ENCODE peak calls at places on chromosomes 2 and 18, in six cellular contexts. P is effector memory CD4-positive, alpha-beta T cell; T is stimulated activated CD8-positive, alpha-beta memory T cell treated with anti-CD3 and anti-CD28 coated beads, Interleukin-7, amount 100 ng/mL, for 48 hours; D is hepatocyte; F is H9; O is NCI-H526. Q is an unnamed sample.

GRCh38 chr2:30306522-30306921 is 75.2 kb downstream of the LBH start:
- DNase-seq in P (no peak), T (no peak), D (no peak), F (no peak), O (no peak), Q (no peak)

GRCh38 chr2:216571178-216571908 is 61.9 kb upstream of the IGFBP2 start:
- DNase-seq in P (no peak), T (no peak), D (no peak), F (no peak), O (no peak), Q (no peak)

GRCh38 chr2:158747346-158747745 is 47.8 kb upstream of the DAPL1 start:
- DNase-seq in P (no peak), T (no peak), D (no peak), F (no peak), O (no peak), Q (no peak)

GRCh38 chr2:113370030-113370429 is 67.5 kb upstream of the ZNG1B start:
- DNase-seq in P (no peak), T (no peak), D (no peak), F (no peak), O (no peak), Q (no peak)

GRCh38 chr18:37930640-37931039 is 365.0 kb upstream of the CELF4 start:
- DNase-seq in P (no peak), T (no peak), D (no peak), F (no peak), O (no peak), Q (no peak)

GRCh38 chr2:20071397-20072383 is 20.3 kb upstream of the LAPTM4A start:
- DNase-seq in P (no peak), T (no peak), D (peak), F (peak), O (no peak), Q (no peak)

GRCh38 chr2:16324544-16324937 is 341.1 kb downstream of the CYRIA start:
- DNase-seq in P (no peak), T (no peak), D (no peak), F (no peak), O (no peak), Q (no peak)

GRCh38 chr2:132448331-132448730 is 31.7 kb downstream of the GPR39 start:
- DNase-seq in P (no peak), T (no peak), D (no peak), F (no peak), O (no peak), Q (no peak)

GRCh38 chr2:23630111-23630480 is 245.1 kb downstream of the KLHL29 start:
- DNase-seq in P (no peak), T (no peak), D (no peak), F (no peak), O (no peak), Q (no peak)

GRCh38 chr2:55175254-55176093 is 56.6 kb downstream of the CLHC1 start:
- DNase-seq in P (no peak), T (no peak), D (peak), F (no peak), O (peak), Q (no peak)

GRCh38 chr2:210961249-210961648 is 404.9 kb downstream of the CPS1 start:
- DNase-seq in P (no peak), T (no peak), D (no peak), F (no peak), O (no peak), Q (no peak)

GRCh38 chr2:200054681-200055468 is 99.5 kb downstream of the MAIP1 start:
- DNase-seq in P (no peak), T (no peak), D (no peak), F (peak), O (no peak), Q (no peak)

GRCh38 chr2:238424313-238424700 is 2.4 kb upstream of the ASB1 start:
- DNase-seq in P (no peak), T (no peak), D (no peak), F (no peak), O (no peak), Q (no peak)

GRCh38 chr2:191635333-191636234 is 42.4 kb upstream of the NABP1 start:
- DNase-seq in P (no peak), T (no peak), D (no peak), F (no peak), O (no peak), Q (no peak)

GRCh38 chr2:46122318-46122970 is 174.8 kb upstream of the EPAS1 start:
- DNase-seq in P (no peak), T (no peak), D (no peak), F (no peak), O (no peak), Q (no peak)

GRCh38 chr18:36321636-36322407 is 24.3 kb downstream of the FHOD3 start:
- DNase-seq in P (no peak), T (no peak), D (no peak), F (peak), O (no peak), Q (no peak)

GRCh38 chr2:102304711-102305591 is 6.4 kb upstream of the IL1RL1 start:
- DNase-seq in P (no peak), T (no peak), D (no peak), F (no peak), O (no peak), Q (peak)